ENCODE peak calls at places on chromosomes 6 and 20, in eight cellular contexts. A, L, E, V, U, Q, P and C are unnamed samples.

GRCh38 chr20:1266167-1266973 is at the start of gene SNPH:
- DNase-seq in A (peak; percentile 49), L (peak; percentile 84), E (peak; percentile 53), V (peak; percentile 77), U (peak; percentile 76), Q (peak; percentile 77), P (peak; percentile 72), C (peak; percentile 63)

GRCh38 chr6:25709761-25710160 is 44.8 kb upstream of the SLC17A4 start:
- DNase-seq in A (no peak), L (no peak), E (no peak), V (no peak), U (no peak), Q (no peak), P (no peak), C (no peak)

GRCh38 chr6:139839506-139840156 is 465.2 kb upstream of the CITED2 start:
- DNase-seq in A (no peak), L (no peak), E (no peak), V (no peak), U (no peak), Q (no peak), P (no peak), C (no peak)

GRCh38 chr20:61263084-61263695 is 11.1 kb downstream of the CDH4 start:
- DNase-seq in A (no peak), L (no peak), E (no peak), V (peak; percentile 22), U (peak; percentile 17), Q (no peak), P (peak; percentile 57), C (no peak)

GRCh38 chr6:142015011-142015410 is 117.7 kb upstream of the GJE1 start:
- DNase-seq in A (no peak), L (no peak), E (no peak), V (no peak), U (no peak), Q (no peak), P (no peak), C (no peak)

GRCh38 chr6:53309897-53310291 is 38.9 kb downstream of the ELOVL5 start:
- DNase-seq in A (no peak), L (no peak), E (no peak), V (no peak), U (no peak), Q (no peak), P (no peak), C (no peak)

GRCh38 chr6:159941286-159942113 is 27.4 kb upstream of the IGF2R start:
- DNase-seq in A (no peak), L (peak; percentile 66), E (peak; percentile 8), V (peak; percentile 24), U (peak; percentile 57), Q (no peak), P (no peak), C (peak; percentile 22)

GRCh38 chr20:36467076-36467999 is 74.0 kb upstream of the MYL9 start:
- DNase-seq in A (no peak), L (peak; percentile 70), E (no peak), V (peak; percentile 31), U (no peak), Q (peak; percentile 63), P (no peak), C (peak; percentile 55)

GRCh38 chr6:75526502-75527127 is 33.0 kb upstream of the FILIP1 start:
- DNase-seq in A (peak; percentile 61), L (peak; percentile 60), E (peak; percentile 5), V (peak; percentile 84), U (peak; percentile 80), Q (peak; percentile 69), P (no peak), C (peak; percentile 46)

GRCh38 chr20:33407251-33407650 is 5.9 kb upstream of the CDK5RAP1 start:
- DNase-seq in A (no peak), L (no peak), E (no peak), V (no peak), U (peak; percentile 36), Q (no peak), P (no peak), C (no peak)

GRCh38 chr20:33408716-33409654 is 7.7 kb upstream of the CDK5RAP1 start:
- DNase-seq in A (no peak), L (no peak), E (no peak), V (no peak), U (no peak), Q (no peak), P (no peak), C (no peak)

GRCh38 chr20:33410081-33410742 is 8.9 kb upstream of the CDK5RAP1 start:
- DNase-seq in A (no peak), L (no peak), E (no peak), V (no peak), U (no peak), Q (no peak), P (no peak), C (no peak)

GRCh38 chr20:33408313-33408712 is 7.0 kb upstream of the CDK5RAP1 start:
- DNase-seq in A (no peak), L (no peak), E (no peak), V (no peak), U (no peak), Q (no peak), P (no peak), C (no peak)

GRCh38 chr20:33407796-33408195 is 6.5 kb upstream of the CDK5RAP1 start:
- DNase-seq in A (no peak), L (no peak), E (no peak), V (no peak), U (no peak), Q (no peak), P (no peak), C (no peak)
- H3K27ac ChIP-seq in A (no peak overlapping the region), L (no peak overlapping the region), E (no peak overlapping the region), V (no peak overlapping the region), U (no peak overlapping the region), Q (no peak overlapping the region), P (no peak overlapping the region), C (no peak overlapping the region)

DNA sequence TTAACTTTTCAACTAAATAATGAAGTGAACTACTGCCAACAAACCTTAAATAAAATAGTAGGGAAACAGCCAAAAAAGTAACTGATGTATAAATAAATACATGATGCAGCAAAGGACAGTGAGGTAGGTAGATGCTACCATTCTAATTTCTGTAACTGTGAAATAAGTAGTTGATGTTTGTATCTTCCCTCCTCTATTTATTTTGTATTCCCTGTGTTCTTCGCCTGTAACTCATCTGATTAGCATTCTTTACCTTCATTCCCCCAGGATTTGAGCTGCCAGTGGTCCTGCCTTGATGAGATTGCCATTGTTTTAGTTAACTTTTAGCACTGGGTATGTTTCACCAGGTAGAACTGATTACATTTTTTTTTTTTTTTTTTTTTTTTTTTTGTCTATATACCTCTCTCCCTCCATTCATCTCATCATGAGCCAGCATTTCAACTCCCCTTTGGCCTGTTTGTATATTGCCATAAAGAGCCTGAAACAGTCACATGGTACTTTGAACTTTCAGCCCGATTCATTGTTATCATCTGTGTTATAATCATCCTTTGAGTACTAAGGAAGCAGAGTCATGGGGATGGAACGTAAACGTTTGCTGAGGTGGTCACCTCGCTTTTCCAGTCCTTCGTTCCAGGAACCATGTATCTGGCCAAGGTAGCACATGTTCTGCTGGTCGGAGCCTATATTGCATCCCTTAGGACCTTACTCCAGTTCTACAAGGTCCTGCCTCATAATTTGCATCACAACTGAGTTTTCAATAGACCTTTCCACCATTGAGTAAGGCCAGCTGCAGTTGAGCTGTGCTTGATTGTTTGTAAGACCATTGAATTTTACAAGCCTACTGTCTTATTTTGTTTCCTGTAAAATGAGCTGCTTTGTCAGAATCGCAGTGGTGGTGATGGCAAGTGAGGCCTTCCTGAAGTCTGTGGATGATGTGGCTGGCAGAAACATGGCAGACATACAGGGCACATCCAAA is 107.6 kb downstream of the JAG1 start:
- DNase-seq in A (no peak), L (no peak), E (no peak), V (peak; percentile 64), U (peak; percentile 46), Q (no peak), P (no peak), C (no peak)
- H3K27ac ChIP-seq in A (no peak overlapping the region), L (no peak overlapping the region), E (no peak overlapping the region), V (peak overlapping the region; percentile 92), U (no peak overlapping the region), Q (peak overlapping the region; percentile 56), P (no peak overlapping the region), C (no peak overlapping the region)

GRCh38 chr20:25033250-25033940 is 24.5 kb downstream of the ACSS1 start:
- DNase-seq in A (no peak), L (no peak), E (no peak), V (peak; percentile 50), U (no peak), Q (no peak), P (no peak), C (no peak)

GRCh38 chr20:25033941-25034335 is 24.0 kb downstream of the ACSS1 start:
- DNase-seq in A (no peak), L (no peak), E (no peak), V (no peak), U (no peak), Q (no peak), P (no peak), C (no peak)

GRCh38 chr20:25031241-25031640 is 26.7 kb downstream of the ACSS1 start:
- DNase-seq in A (no peak), L (no peak), E (no peak), V (no peak), U (no peak), Q (no peak), P (no peak), C (no peak)

GRCh38 chr20:25032065-25032477 is 25.9 kb downstream of the ACSS1 start:
- DNase-seq in A (no peak), L (no peak), E (no peak), V (no peak), U (no peak), Q (no peak), P (peak; percentile 78), C (no peak)

DNA sequence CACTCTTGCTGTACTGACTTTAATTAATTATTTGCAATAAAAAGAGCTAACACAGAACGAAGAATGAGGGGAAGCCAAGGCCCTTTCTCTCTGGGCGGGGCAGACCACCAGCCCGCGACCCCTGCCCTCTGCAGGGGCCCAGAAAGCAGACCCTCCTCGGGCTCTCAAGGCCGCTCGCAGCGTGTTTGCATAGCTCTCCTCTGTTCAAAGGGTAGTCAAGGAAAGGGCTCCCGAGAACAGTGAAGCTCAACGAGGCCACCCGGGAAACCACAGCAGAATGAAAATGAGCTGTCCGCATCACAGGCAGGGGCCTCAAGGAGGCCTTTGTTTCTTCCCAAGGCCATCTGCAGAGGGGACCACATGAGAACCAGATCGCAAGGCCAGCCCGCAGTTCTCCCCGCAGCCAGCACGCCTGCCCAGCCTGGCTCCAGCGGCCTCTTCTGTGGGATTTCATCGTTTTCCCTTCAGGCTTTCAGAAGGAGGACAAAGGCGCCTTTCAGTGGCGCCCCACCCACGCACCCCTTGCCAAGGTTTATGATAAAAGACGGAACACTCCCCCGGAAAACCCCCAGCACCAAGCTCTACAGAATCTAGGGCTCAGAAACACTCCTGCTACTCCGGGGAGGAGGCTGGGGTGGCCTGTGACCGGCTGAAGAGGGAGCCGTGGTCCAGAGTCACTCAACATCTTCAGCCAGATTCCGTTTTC is 25.3 kb downstream of the ACSS1 start:
- DNase-seq in A (peak; percentile 40), L (no peak), E (no peak), V (no peak), U (no peak), Q (peak; percentile 71), P (peak; percentile 91), C (no peak)
- H3K27ac ChIP-seq in A (peak overlapping the region; percentile 55), L (no peak overlapping the region), E (no peak overlapping the region), V (peak overlapping the region; percentile 46), U (no peak overlapping the region), Q (peak overlapping the region; percentile 71), P (peak overlapping the region; percentile 87), C (no peak overlapping the region)

DNA sequence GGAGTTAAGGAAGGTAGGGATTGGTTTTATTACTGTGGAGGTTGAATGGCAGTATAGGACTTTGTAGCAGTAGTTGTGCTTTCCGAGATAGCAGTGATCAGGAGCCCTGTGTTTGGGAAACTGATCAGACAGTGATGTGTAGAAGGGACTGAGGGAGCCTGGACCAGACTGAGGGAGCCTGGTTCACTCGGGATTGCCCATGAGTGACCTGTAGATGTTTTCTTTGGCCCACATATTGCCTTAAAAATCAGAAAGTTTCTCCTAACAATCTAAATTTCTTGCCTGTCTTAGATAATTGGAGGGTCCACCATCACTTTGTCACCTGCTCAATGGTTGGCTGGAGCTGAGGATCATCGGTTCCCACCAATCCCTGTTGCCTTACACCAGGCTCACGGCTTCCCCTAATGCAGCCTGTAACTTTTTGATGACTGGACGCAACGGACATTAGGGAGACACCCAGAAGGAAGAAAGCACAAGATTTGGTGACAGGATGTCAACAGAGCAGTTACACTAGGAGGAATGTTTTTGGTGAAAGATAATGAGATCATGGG is 1.1 kb downstream of the CDS2 start:
- DNase-seq in A (no peak), L (no peak), E (no peak), V (no peak), U (no peak), Q (no peak), P (no peak), C (no peak)
- H3K27ac ChIP-seq in A (peak overlapping the region; percentile 86), L (peak overlapping the region; percentile 99), E (peak overlapping the region; percentile 95), V (peak overlapping the region; percentile 81), U (no peak overlapping the region), Q (peak overlapping the region; percentile 97), P (peak overlapping the region; percentile 18), C (peak overlapping the region; percentile 99)